ENCODE peak calls at places on chromosome 4, in nine cellular contexts. V is NCI-H774; N is pons; W is M059J; F is NCI-H1105 treated with DMSO at 0.1 percent for 48 hours; I is cardiac fibroblast; Z is astrocyte of the hippocampus; L is osteoblast; Y is activated T-helper 1 cell treated with anti-CD3 and anti-CD28 coated beads, Interleukin-2, amount 50 U/mL, for 16 hours. Q is an unnamed sample.

GRCh38 chr4:129239088-129239487 is 143.1 kb downstream of the C4orf33 start:
- DNase-seq in V (no peak), N (no peak), W (no peak), F (no peak), I (peak), Z (peak), L (no peak), Y (no peak), Q (peak)

GRCh38 chr4:83255584-83255983 is 29.0 kb downstream of the COQ2 start:
- DNase-seq in V (no peak), N (no peak), W (peak), F (no peak), I (peak), Z (peak), L (peak), Y (no peak), Q (no peak)

GRCh38 chr4:38661371-38661770 is 2.6 kb upstream of the KLF3 start:
- DNase-seq in V (no peak), N (no peak), W (no peak), F (no peak), I (no peak), Z (no peak), L (no peak), Y (no peak), Q (no peak)

GRCh38 chr4:123209436-123209835 is 187.2 kb upstream of the SPRY1 start:
- DNase-seq in V (no peak), N (no peak), W (no peak), F (no peak), I (peak), Z (no peak), L (no peak), Y (no peak), Q (no peak)

GRCh38 chr4:48602222-48602621 is 112.2 kb downstream of the ZAR1 start:
- DNase-seq in V (no peak), N (no peak), W (peak), F (no peak), I (peak), Z (peak), L (peak), Y (no peak), Q (no peak)

GRCh38 chr4:102817021-102817605 is 10.2 kb downstream of the UBE2D3 start:
- DNase-seq in V (no peak), N (no peak), W (no peak), F (no peak), I (no peak), Z (no peak), L (no peak), Y (no peak), Q (no peak)

GRCh38 chr4:37802068-37802666 is 24.3 kb upstream of the PGM2 start:
- DNase-seq in V (peak), N (peak), W (peak), F (peak), I (peak), Z (peak), L (peak), Y (no peak), Q (peak)

GRCh38 chr4:139455187-139455586 is 1.3 kb downstream of the RAB33B start:
- DNase-seq in V (no peak), N (peak), W (no peak), F (no peak), I (no peak), Z (no peak), L (no peak), Y (no peak), Q (no peak)

GRCh38 chr4:74219241-74219640 is 61.3 kb downstream of the MTHFD2L start:
- DNase-seq in V (no peak), N (no peak), W (no peak), F (no peak), I (no peak), Z (no peak), L (no peak), Y (no peak), Q (no peak)

GRCh38 chr4:150237110-150237852 is 159.0 kb downstream of the DCLK2 start:
- DNase-seq in V (no peak), N (no peak), W (peak), F (no peak), I (peak), Z (peak), L (peak), Y (no peak), Q (no peak)

GRCh38 chr4:67019670-67020069 is 525.6 kb downstream of the CENPC start:
- DNase-seq in V (no peak), N (no peak), W (no peak), F (no peak), I (peak), Z (no peak), L (no peak), Y (no peak), Q (no peak)

GRCh38 chr4:9971711-9972110 is 49.6 kb downstream of the SLC2A9 start:
- DNase-seq in V (peak), N (no peak), W (no peak), F (peak), I (no peak), Z (no peak), L (no peak), Y (no peak), Q (no peak)

GRCh38 chr4:165368114-165368513 is 10.7 kb upstream of the CPE start:
- DNase-seq in V (no peak), N (no peak), W (no peak), F (no peak), I (no peak), Z (no peak), L (no peak), Y (no peak), Q (no peak)